ENCODE peak calls at places on chromosomes 6 and 20, in six cellular contexts. One of them, this sample, is unnamed.

GRCh38 chr6:130783416-130784107 is 43.6 kb upstream of the SMLR1 start:
- DNase-seq in upper lobe of right lung: no peak
- DNase-seq in C1 segment of cervical spinal cord: no peak
- DNase-seq in NAMALWA: no peak
- DNase-seq in M059J: peak; percentile 17
- DNase-seq in midbrain: no peak
- DNase-seq in this sample: no peak

GRCh38 chr6:6390849-6391602 is 70.6 kb upstream of the F13A1 start:
- DNase-seq in C1 segment of cervical spinal cord: no peak
- DNase-seq in midbrain: no peak
- DNase-seq in upper lobe of right lung: no peak
- DNase-seq in M059J: no peak
- DNase-seq in NAMALWA: peak; percentile 70
- DNase-seq in this sample: no peak

GRCh38 chr20:47768016-47768953 is 17.0 kb downstream of the SULF2 start:
- DNase-seq in midbrain: no peak
- DNase-seq in M059J: peak; percentile 23
- DNase-seq in C1 segment of cervical spinal cord: no peak
- DNase-seq in upper lobe of right lung: peak; percentile 88
- DNase-seq in NAMALWA: no peak
- DNase-seq in this sample: peak; percentile 70

GRCh38 chr6:217048-217659 is 75.1 kb upstream of the DUSP22 start:
- DNase-seq in midbrain: no peak
- DNase-seq in C1 segment of cervical spinal cord: no peak
- DNase-seq in M059J: no peak
- DNase-seq in NAMALWA: peak; percentile 52
- DNase-seq in upper lobe of right lung: peak; percentile 63
- DNase-seq in this sample: no peak

GRCh38 chr6:25137497-25137896 is 141.7 kb upstream of the CARMIL1 start:
- DNase-seq in upper lobe of right lung: no peak
- DNase-seq in C1 segment of cervical spinal cord: no peak
- DNase-seq in midbrain: no peak
- DNase-seq in M059J: peak; percentile 7
- DNase-seq in NAMALWA: peak; percentile 22
- DNase-seq in this sample: no peak

GRCh38 chr6:41294463-41294862 is 8.0 kb upstream of the TREM1 start:
- DNase-seq in NAMALWA: no peak
- DNase-seq in C1 segment of cervical spinal cord: no peak
- DNase-seq in midbrain: no peak
- DNase-seq in M059J: no peak
- DNase-seq in upper lobe of right lung: no peak
- DNase-seq in this sample: no peak

GRCh38 chr6:22709804-22710203 is 140.4 kb downstream of the HDGFL1 start:
- DNase-seq in M059J: peak; percentile 3
- DNase-seq in midbrain: no peak
- DNase-seq in C1 segment of cervical spinal cord: no peak
- DNase-seq in upper lobe of right lung: no peak
- DNase-seq in NAMALWA: no peak
- DNase-seq in this sample: no peak

GRCh38 chr6:149210376-149210775 is 107.1 kb upstream of the TAB2 start:
- DNase-seq in C1 segment of cervical spinal cord: no peak
- DNase-seq in NAMALWA: no peak
- DNase-seq in midbrain: no peak
- DNase-seq in M059J: peak; percentile 90
- DNase-seq in upper lobe of right lung: no peak
- DNase-seq in this sample: no peak

GRCh38 chr6:25645916-25646315 is 6.1 kb upstream of the SCGN start:
- DNase-seq in midbrain: no peak
- DNase-seq in M059J: no peak
- DNase-seq in upper lobe of right lung: no peak
- DNase-seq in C1 segment of cervical spinal cord: no peak
- DNase-seq in NAMALWA: no peak
- DNase-seq in this sample: no peak

GRCh38 chr6:3318226-3318625 is 59.5 kb downstream of the PSMG4 start:
- DNase-seq in NAMALWA: no peak
- DNase-seq in midbrain: no peak
- DNase-seq in M059J: no peak
- DNase-seq in C1 segment of cervical spinal cord: no peak
- DNase-seq in upper lobe of right lung: no peak
- DNase-seq in this sample: peak; percentile 19

GRCh38 chr6:7203939-7204338 is 96.2 kb downstream of the RREB1 start:
- DNase-seq in M059J: no peak
- DNase-seq in midbrain: no peak
- DNase-seq in NAMALWA: no peak
- DNase-seq in C1 segment of cervical spinal cord: no peak
- DNase-seq in upper lobe of right lung: no peak
- DNase-seq in this sample: no peak

GRCh38 chr6:56905378-56905777 is 49.5 kb upstream of the BEND6 start:
- DNase-seq in midbrain: no peak
- DNase-seq in C1 segment of cervical spinal cord: no peak
- DNase-seq in NAMALWA: no peak
- DNase-seq in upper lobe of right lung: no peak
- DNase-seq in M059J: no peak
- DNase-seq in this sample: no peak

GRCh38 chr20:5973172-5973571 is 22.7 kb downstream of the MCM8 start:
- DNase-seq in upper lobe of right lung: no peak
- DNase-seq in M059J: no peak
- DNase-seq in midbrain: no peak
- DNase-seq in C1 segment of cervical spinal cord: no peak
- DNase-seq in NAMALWA: no peak
- DNase-seq in this sample: no peak

GRCh38 chr6:143368426-143368825 is 82.1 kb downstream of the ADAT2 start:
- DNase-seq in M059J: peak; percentile 74
- DNase-seq in midbrain: no peak
- DNase-seq in upper lobe of right lung: no peak
- DNase-seq in C1 segment of cervical spinal cord: no peak
- DNase-seq in NAMALWA: no peak
- DNase-seq in this sample: no peak

GRCh38 chr6:168410035-168410434 is 30.9 kb upstream of the SMOC2 start:
- DNase-seq in C1 segment of cervical spinal cord: no peak
- DNase-seq in M059J: no peak
- DNase-seq in upper lobe of right lung: no peak
- DNase-seq in midbrain: no peak
- DNase-seq in NAMALWA: no peak
- DNase-seq in this sample: no peak

GRCh38 chr20:20864346-20865096 is 152.1 kb upstream of the RALGAPA2 start:
- DNase-seq in midbrain: peak; percentile 46
- DNase-seq in upper lobe of right lung: no peak
- DNase-seq in NAMALWA: no peak
- DNase-seq in C1 segment of cervical spinal cord: no peak
- DNase-seq in M059J: peak; percentile 50
- DNase-seq in this sample: no peak

GRCh38 chr6:49409951-49410542 is 53.0 kb downstream of the MMUT start:
- DNase-seq in upper lobe of right lung: peak; percentile 48
- DNase-seq in M059J: peak; percentile 76
- DNase-seq in NAMALWA: peak; percentile 75
- DNase-seq in midbrain: peak; percentile 73
- DNase-seq in C1 segment of cervical spinal cord: peak; percentile 17
- DNase-seq in this sample: peak; percentile 79

This sample was measured in sciatic nerve.